ENCODE peak calls at places on chromosomes 3 and 15, in nine cellular contexts. One of them, this sample, is unnamed.

GRCh38 chr3:104952160-104952559 is 414.5 kb upstream of the ALCAM start:
- DNase-seq in activated T-helper 1 cell treated with Interleukin-2 at 50 U/mL for 16 hours: no peak
- DNase-seq in ACHN: no peak
- DNase-seq in frontal cortex: no peak
- DNase-seq in stimulated activated CD4-positive, alpha-beta T cell treated with anti-CD3 and anti-CD28 coated beads, Interleukin-1b, Interleukin-23, amount 100 ng/mL, for 24 hours: no peak
- DNase-seq in A549: no peak
- DNase-seq in SHP77: no peak
- DNase-seq in WTC11: no peak
- DNase-seq in nucleus accumbens: no peak
- DNase-seq in this sample: no peak

GRCh38 chr3:151135548-151136337 is 50.3 kb downstream of the MED12L start:
- DNase-seq in ACHN: no peak
- DNase-seq in WTC11: no peak
- DNase-seq in frontal cortex: no peak
- DNase-seq in stimulated activated CD4-positive, alpha-beta T cell treated with anti-CD3 and anti-CD28 coated beads, Interleukin-1b, Interleukin-23, amount 100 ng/mL, for 24 hours: no peak
- DNase-seq in nucleus accumbens: no peak
- DNase-seq in activated T-helper 1 cell treated with Interleukin-2 at 50 U/mL for 16 hours: no peak
- DNase-seq in SHP77: no peak
- DNase-seq in A549: no peak
- DNase-seq in this sample: no peak

GRCh38 chr3:72489916-72490315 is 358.3 kb downstream of the SHQ1 start:
- DNase-seq in SHP77: no peak
- DNase-seq in nucleus accumbens: no peak
- DNase-seq in A549: no peak
- DNase-seq in stimulated activated CD4-positive, alpha-beta T cell treated with anti-CD3 and anti-CD28 coated beads, Interleukin-1b, Interleukin-23, amount 100 ng/mL, for 24 hours: no peak
- DNase-seq in activated T-helper 1 cell treated with Interleukin-2 at 50 U/mL for 16 hours: no peak
- DNase-seq in WTC11: no peak
- DNase-seq in frontal cortex: no peak
- DNase-seq in ACHN: no peak
- DNase-seq in this sample: no peak

GRCh38 chr3:13407926-13408325 is 12.2 kb downstream of the NUP210 start:
- DNase-seq in SHP77: no peak
- DNase-seq in WTC11: no peak
- DNase-seq in A549: no peak
- DNase-seq in ACHN: no peak
- DNase-seq in frontal cortex: no peak
- DNase-seq in activated T-helper 1 cell treated with Interleukin-2 at 50 U/mL for 16 hours: no peak
- DNase-seq in stimulated activated CD4-positive, alpha-beta T cell treated with anti-CD3 and anti-CD28 coated beads, Interleukin-1b, Interleukin-23, amount 100 ng/mL, for 24 hours: no peak
- DNase-seq in nucleus accumbens: no peak
- DNase-seq in this sample: no peak

GRCh38 chr3:151085889-151086483 is 522 bp downstream of the MED12L start:
- DNase-seq in ACHN: no peak
- DNase-seq in frontal cortex: peak
- DNase-seq in WTC11: peak
- DNase-seq in nucleus accumbens: no peak
- DNase-seq in A549: peak
- DNase-seq in activated T-helper 1 cell treated with Interleukin-2 at 50 U/mL for 16 hours: no peak
- DNase-seq in SHP77: no peak
- DNase-seq in stimulated activated CD4-positive, alpha-beta T cell treated with anti-CD3 and anti-CD28 coated beads, Interleukin-1b, Interleukin-23, amount 100 ng/mL, for 24 hours: no peak
- DNase-seq in this sample: peak

GRCh38 chr15:77181305-77182074 is 110.6 kb upstream of the TSPAN3 start:
- DNase-seq in stimulated activated CD4-positive, alpha-beta T cell treated with anti-CD3 and anti-CD28 coated beads, Interleukin-1b, Interleukin-23, amount 100 ng/mL, for 24 hours: no peak
- DNase-seq in nucleus accumbens: no peak
- DNase-seq in activated T-helper 1 cell treated with Interleukin-2 at 50 U/mL for 16 hours: no peak
- DNase-seq in WTC11: no peak
- DNase-seq in frontal cortex: no peak
- DNase-seq in SHP77: no peak
- DNase-seq in ACHN: no peak
- DNase-seq in A549: no peak
- DNase-seq in this sample: no peak

GRCh38 chr15:83053151-83053550 is 13.9 kb downstream of the BTBD1 start:
- DNase-seq in frontal cortex: no peak
- DNase-seq in nucleus accumbens: no peak
- DNase-seq in stimulated activated CD4-positive, alpha-beta T cell treated with anti-CD3 and anti-CD28 coated beads, Interleukin-1b, Interleukin-23, amount 100 ng/mL, for 24 hours: no peak
- DNase-seq in activated T-helper 1 cell treated with Interleukin-2 at 50 U/mL for 16 hours: no peak
- DNase-seq in ACHN: peak
- DNase-seq in WTC11: no peak
- DNase-seq in SHP77: no peak
- DNase-seq in A549: no peak
- DNase-seq in this sample: no peak

GRCh38 chr15:64842986-64843561 is 1.4 kb downstream of the PLEKHO2 start:
- DNase-seq in A549: no peak
- DNase-seq in SHP77: no peak
- DNase-seq in WTC11: no peak
- DNase-seq in nucleus accumbens: no peak
- DNase-seq in stimulated activated CD4-positive, alpha-beta T cell treated with anti-CD3 and anti-CD28 coated beads, Interleukin-1b, Interleukin-23, amount 100 ng/mL, for 24 hours: no peak
- DNase-seq in activated T-helper 1 cell treated with Interleukin-2 at 50 U/mL for 16 hours: no peak
- DNase-seq in ACHN: no peak
- DNase-seq in frontal cortex: no peak
- DNase-seq in this sample: no peak